ENCODE peak calls at places on chromosomes 7 and 10, in five cellular contexts. One of them, this sample, is unnamed.

GRCh38 chr7:116607299-116607698 is 64.7 kb upstream of the MET start:
- DNase-seq in lower leg skin: no peak
- DNase-seq in thoracic aorta: no peak
- DNase-seq in BJ: no peak
- DNase-seq in AG10803: no peak
- DNase-seq in this sample: no peak

GRCh38 chr7:47482013-47482761 is 99.7 kb downstream of the TNS3 start:
- DNase-seq in thoracic aorta: peak; percentile 54
- DNase-seq in BJ: peak; percentile 76
- DNase-seq in lower leg skin: no peak
- DNase-seq in AG10803: peak; percentile 93
- DNase-seq in this sample: peak; percentile 93

GRCh38 chr10:51896849-51897248 is 197.5 kb upstream of the CSTF2T start:
- DNase-seq in thoracic aorta: no peak
- DNase-seq in BJ: peak; percentile 86
- DNase-seq in lower leg skin: no peak
- DNase-seq in AG10803: peak; percentile 95
- DNase-seq in this sample: peak; percentile 66

GRCh38 chr7:51146816-51147586 is 169.6 kb downstream of the COBL start:
- DNase-seq in BJ: no peak
- DNase-seq in AG10803: no peak
- DNase-seq in thoracic aorta: no peak
- DNase-seq in lower leg skin: no peak
- DNase-seq in this sample: no peak

GRCh38 chr10:6321880-6322279 is 119.1 kb downstream of the PFKFB3 start:
- DNase-seq in thoracic aorta: no peak
- DNase-seq in lower leg skin: no peak
- DNase-seq in AG10803: peak; percentile 41
- DNase-seq in BJ: no peak
- DNase-seq in this sample: peak; percentile 54

GRCh38 chr10:17257466-17258321 is 29.7 kb downstream of the VIM start:
- DNase-seq in lower leg skin: peak; percentile 73
- DNase-seq in BJ: no peak
- DNase-seq in AG10803: peak; percentile 82
- DNase-seq in thoracic aorta: no peak
- DNase-seq in this sample: peak; percentile 62

GRCh38 chr7:18313970-18314369 is 181.6 kb upstream of the HDAC9 start:
- DNase-seq in AG10803: no peak
- DNase-seq in thoracic aorta: no peak
- DNase-seq in BJ: no peak
- DNase-seq in lower leg skin: no peak
- DNase-seq in this sample: no peak

GRCh38 chr7:33774762-33775523 is 130.4 kb upstream of the BMPER start:
- DNase-seq in BJ: no peak
- DNase-seq in lower leg skin: peak; percentile 42
- DNase-seq in AG10803: peak; percentile 68
- DNase-seq in thoracic aorta: no peak
- DNase-seq in this sample: peak; percentile 84

GRCh38 chr7:100034871-100035510 is 14.6 kb upstream of the ZSCAN21 start:
- DNase-seq in BJ: no peak
- DNase-seq in AG10803: peak; percentile 88
- DNase-seq in lower leg skin: no peak
- DNase-seq in thoracic aorta: no peak
- DNase-seq in this sample: no peak

GRCh38 chr10:71805776-71806705 is 32.7 kb upstream of the VSIR start:
- DNase-seq in BJ: no peak
- DNase-seq in lower leg skin: no peak
- DNase-seq in thoracic aorta: no peak
- DNase-seq in AG10803: no peak
- DNase-seq in this sample: peak; percentile 11

GRCh38 chr7:27188666-27189559 is 3.9 kb upstream of the HOXA11 start:
- DNase-seq in lower leg skin: no peak
- DNase-seq in thoracic aorta: no peak
- DNase-seq in BJ: no peak
- DNase-seq in AG10803: no peak
- DNase-seq in this sample: peak; percentile 77

GRCh38 chr10:77993612-77994011 is 35.7 kb downstream of the POLR3A start:
- DNase-seq in AG10803: no peak
- DNase-seq in thoracic aorta: no peak
- DNase-seq in BJ: no peak
- DNase-seq in lower leg skin: no peak
- DNase-seq in this sample: no peak

GRCh38 chr7:157274991-157275427 is 61.8 kb upstream of the DNAJB6 start:
- DNase-seq in AG10803: no peak
- DNase-seq in thoracic aorta: no peak
- DNase-seq in BJ: no peak
- DNase-seq in lower leg skin: no peak
- DNase-seq in this sample: peak; percentile 43

GRCh38 chr10:24973163-24973562 is 20.8 kb upstream of the PRTFDC1 start:
- DNase-seq in lower leg skin: no peak
- DNase-seq in AG10803: no peak
- DNase-seq in thoracic aorta: no peak
- DNase-seq in BJ: no peak
- DNase-seq in this sample: no peak

GRCh38 chr7:20330797-20331230 is at the start of gene ITGB8:
- DNase-seq in lower leg skin: peak; percentile 37
- DNase-seq in AG10803: peak; percentile 35
- DNase-seq in thoracic aorta: no peak
- DNase-seq in BJ: no peak
- DNase-seq in this sample: no peak

GRCh38 chr7:79317728-79318127 is 135.7 kb downstream of the MAGI2 start:
- DNase-seq in lower leg skin: no peak
- DNase-seq in BJ: peak; percentile 46
- DNase-seq in thoracic aorta: no peak
- DNase-seq in AG10803: peak; percentile 80
- DNase-seq in this sample: peak; percentile 89

GRCh38 chr10:125781374-125781773 is 5.8 kb upstream of the MMP21 start:
- DNase-seq in AG10803: no peak
- DNase-seq in BJ: no peak
- DNase-seq in lower leg skin: no peak
- DNase-seq in thoracic aorta: no peak
- DNase-seq in this sample: no peak

GRCh38 chr10:35040761-35041501 is 49.2 kb downstream of the CUL2 start:
- DNase-seq in BJ: peak; percentile 13
- DNase-seq in thoracic aorta: no peak
- DNase-seq in lower leg skin: no peak
- DNase-seq in AG10803: peak; percentile 53
- DNase-seq in this sample: peak; percentile 27

GRCh38 chr7:104964626-104965236 is 49.3 kb upstream of the KMT2E start:
- DNase-seq in lower leg skin: no peak
- DNase-seq in AG10803: no peak
- DNase-seq in thoracic aorta: no peak
- DNase-seq in BJ: no peak
- DNase-seq in this sample: no peak

GRCh38 chr10:79027147-79028055 is 41.4 kb upstream of the ZMIZ1 start:
- DNase-seq in BJ: no peak
- DNase-seq in thoracic aorta: no peak
- DNase-seq in lower leg skin: no peak
- DNase-seq in AG10803: no peak
- DNase-seq in this sample: no peak

GRCh38 chr7:103988468-103989199 is 824 bp downstream of the RELN start:
- DNase-seq in AG10803: no peak
- DNase-seq in thoracic aorta: no peak
- DNase-seq in BJ: no peak
- DNase-seq in lower leg skin: no peak
- DNase-seq in this sample: no peak

GRCh38 chr7:150978136-150978789 is at the start of gene KCNH2:
- DNase-seq in BJ: no peak
- DNase-seq in thoracic aorta: no peak
- DNase-seq in AG10803: no peak
- DNase-seq in lower leg skin: no peak
- DNase-seq in this sample: no peak

GRCh38 chr10:72335394-72336258 is 19.1 kb downstream of the DNAJB12 start:
- DNase-seq in AG10803: no peak
- DNase-seq in thoracic aorta: no peak
- DNase-seq in BJ: no peak
- DNase-seq in lower leg skin: peak; percentile 71
- DNase-seq in this sample: no peak

GRCh38 chr7:40866601-40867000 is 731.8 kb downstream of the SUGCT start:
- DNase-seq in lower leg skin: no peak
- DNase-seq in thoracic aorta: no peak
- DNase-seq in AG10803: peak; percentile 44
- DNase-seq in BJ: no peak
- DNase-seq in this sample: no peak

GRCh38 chr7:34841326-34841725 is 183.3 kb downstream of the NPSR1 start:
- DNase-seq in lower leg skin: no peak
- DNase-seq in thoracic aorta: no peak
- DNase-seq in BJ: no peak
- DNase-seq in AG10803: no peak
- DNase-seq in this sample: no peak

GRCh38 chr10:92691042-92691590 is 1.4 kb downstream of the HHEX start:
- DNase-seq in BJ: no peak
- DNase-seq in thoracic aorta: no peak
- DNase-seq in AG10803: no peak
- DNase-seq in lower leg skin: no peak
- DNase-seq in this sample: no peak

DNA sequence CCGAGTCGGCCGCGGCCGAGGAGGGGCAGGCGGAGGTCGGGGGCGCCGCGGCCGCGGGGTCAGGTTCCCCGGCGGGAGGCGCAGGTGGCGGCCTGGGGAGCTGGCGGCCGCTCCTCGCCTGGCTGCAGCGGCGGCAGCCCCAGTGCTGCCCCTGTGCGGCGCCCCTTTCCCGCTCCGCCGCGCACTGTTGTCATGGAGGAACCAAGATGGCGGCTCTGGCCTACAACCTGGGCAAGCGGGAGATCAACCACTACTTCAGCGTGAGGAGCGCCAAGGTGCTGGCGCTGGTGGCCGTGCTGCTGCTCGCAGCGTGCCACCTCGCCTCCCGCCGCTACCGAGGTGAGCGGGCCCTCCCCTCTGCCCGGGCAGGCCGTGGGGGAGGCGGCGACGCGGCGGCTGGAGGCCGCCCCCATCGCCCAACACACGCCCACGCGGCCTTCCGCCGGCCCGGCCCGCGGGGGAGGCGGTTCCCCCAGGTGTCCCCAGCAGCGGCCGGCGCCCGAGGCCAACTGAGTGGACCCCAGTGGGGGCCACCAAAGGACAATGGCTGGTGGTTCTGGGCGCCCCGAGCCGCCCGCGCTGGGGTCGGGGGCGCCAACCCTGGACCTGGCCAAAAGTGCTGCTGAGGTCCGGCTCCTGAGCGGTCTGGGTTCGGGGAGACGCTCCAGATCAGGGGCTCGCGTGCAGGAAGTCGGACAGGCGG is 421 bp downstream of the CASD1 start:
- DNase-seq in lower leg skin: peak; percentile 33
- DNase-seq in AG10803: peak; percentile 55
- DNase-seq in thoracic aorta: no peak
- DNase-seq in BJ: no peak
- DNase-seq in this sample: peak; percentile 85
- TF ChIP-seq CTCF in lower leg skin: no peak
- TF ChIP-seq CTCF in AG10803: no peak
- TF ChIP-seq CTCF in thoracic aorta: no peak
- TF ChIP-seq CTCF in BJ: peak; percentile 31
- TF ChIP-seq CTCF in this sample: peak; percentile 25

DNA sequence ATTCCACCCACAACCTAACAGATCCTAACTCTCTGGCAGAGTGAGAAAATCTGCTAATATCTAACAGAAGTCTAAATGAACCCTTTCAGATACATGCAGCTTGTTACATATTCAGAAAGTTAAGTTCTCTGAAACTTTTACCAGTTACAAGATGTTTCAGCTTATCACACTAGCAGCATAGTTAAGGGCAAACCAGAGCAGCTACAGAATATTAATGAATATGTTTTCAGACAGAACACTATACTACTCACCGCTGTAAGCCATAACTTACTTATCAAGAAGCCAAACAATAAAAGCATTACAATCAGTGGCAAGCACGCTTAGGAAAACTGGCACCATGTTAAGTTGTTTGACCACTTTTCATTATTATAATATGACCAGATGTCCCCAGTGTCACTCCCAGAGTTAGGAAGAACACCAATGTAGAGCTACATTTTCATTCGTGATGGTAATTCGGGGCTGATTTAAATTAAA is 2.7 kb downstream of the ITGB1 start:
- DNase-seq in BJ: no peak
- DNase-seq in thoracic aorta: no peak
- DNase-seq in AG10803: no peak
- DNase-seq in lower leg skin: no peak
- DNase-seq in this sample: no peak
- H3K4me3 ChIP-seq in BJ: peak overlapping the region; percentile 92
- H3K4me3 ChIP-seq in thoracic aorta: peak overlapping the region; percentile 96
- H3K4me3 ChIP-seq in AG10803: peak overlapping the region; percentile 80
- H3K4me3 ChIP-seq in lower leg skin: no peak overlapping the region
- H3K4me3 ChIP-seq in this sample: peak overlapping the region; percentile 70

GRCh38 chr7:140924821-140925421 is at the start of gene BRAF:
- DNase-seq in BJ: peak; percentile 9
- DNase-seq in AG10803: peak; percentile 81
- DNase-seq in lower leg skin: peak; percentile 87
- DNase-seq in thoracic aorta: peak; percentile 37
- DNase-seq in this sample: peak; percentile 98

GRCh38 chr7:140922741-140923345 is 1.9 kb downstream of the BRAF start:
- DNase-seq in AG10803: no peak
- DNase-seq in thoracic aorta: no peak
- DNase-seq in lower leg skin: no peak
- DNase-seq in BJ: no peak
- DNase-seq in this sample: no peak

GRCh38 chr7:140923358-140924006 is 1.2 kb downstream of the BRAF start:
- DNase-seq in BJ: no peak
- DNase-seq in AG10803: peak; percentile 7
- DNase-seq in thoracic aorta: no peak
- DNase-seq in lower leg skin: no peak
- DNase-seq in this sample: peak; percentile 25

GRCh38 chr7:140926021-140926812 is 1.5 kb upstream of the BRAF start:
- DNase-seq in thoracic aorta: no peak
- DNase-seq in BJ: no peak
- DNase-seq in AG10803: no peak
- DNase-seq in lower leg skin: no peak
- DNase-seq in this sample: no peak

DNA sequence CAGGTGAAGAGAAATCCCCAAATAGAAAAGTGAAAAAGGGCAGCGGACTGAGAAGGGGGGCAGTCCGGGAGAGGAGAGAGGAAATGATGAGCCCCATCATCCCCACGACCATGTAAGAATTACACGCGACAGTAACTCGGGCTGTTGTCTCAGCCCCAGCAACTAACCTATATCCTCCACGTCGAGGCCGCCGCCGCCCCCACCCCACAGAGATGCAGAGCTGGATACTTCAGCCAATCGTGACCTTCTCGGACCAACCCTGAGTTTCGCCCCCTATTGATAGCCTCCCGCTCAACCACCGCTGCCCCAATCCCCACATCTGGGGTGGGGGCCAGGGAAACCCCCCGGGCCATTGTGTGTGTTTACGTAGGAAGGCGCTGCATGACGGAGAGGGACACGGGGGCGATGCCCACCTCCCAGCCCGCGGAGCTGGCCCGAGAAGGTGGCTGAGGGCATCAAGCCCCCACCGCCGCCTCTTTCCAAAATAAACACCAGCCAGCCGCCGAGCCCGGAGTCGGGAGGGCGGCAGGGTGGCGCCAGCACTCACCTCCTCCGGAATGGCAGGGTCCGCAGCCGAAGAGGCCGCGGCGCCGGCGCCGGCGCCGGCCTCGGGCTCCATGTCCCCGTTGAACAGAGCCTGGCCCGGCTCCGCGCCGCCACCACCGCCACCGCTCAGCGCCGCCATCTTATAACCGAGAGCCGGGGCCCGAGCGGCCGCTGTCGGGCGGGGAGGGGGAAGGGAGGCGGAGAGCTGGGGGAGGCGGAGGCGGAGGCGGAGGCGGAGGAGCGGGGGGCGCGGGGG is 509 bp downstream of the BRAF start:
- DNase-seq in thoracic aorta: peak; percentile 37
- DNase-seq in AG10803: peak; percentile 53
- DNase-seq in BJ: no peak
- DNase-seq in lower leg skin: peak; percentile 66
- DNase-seq in this sample: peak; percentile 77
- TF ChIP-seq CTCF in thoracic aorta: no peak
- TF ChIP-seq CTCF in AG10803: peak; percentile 53
- TF ChIP-seq CTCF in BJ: peak; percentile 69
- TF ChIP-seq CTCF in lower leg skin: no peak
- TF ChIP-seq CTCF in this sample: peak; percentile 56

GRCh38 chr7:2864204-2864985 is 20.3 kb upstream of the GNA12 start:
- DNase-seq in thoracic aorta: no peak
- DNase-seq in AG10803: peak; percentile 31
- DNase-seq in lower leg skin: no peak
- DNase-seq in BJ: no peak
- DNase-seq in this sample: no peak
- H3K4me3 ChIP-seq in thoracic aorta: peak overlapping the region; percentile 51
- H3K4me3 ChIP-seq in AG10803: peak overlapping the region; percentile 40
- H3K4me3 ChIP-seq in lower leg skin: no peak overlapping the region
- H3K4me3 ChIP-seq in BJ: no peak overlapping the region
- H3K4me3 ChIP-seq in this sample: no peak overlapping the region